ENCODE peak calls at places on chromosomes 12 and 14, in four cellular contexts. L is stomach, N is sigmoid colon, I is transverse colon. V is an unnamed sample.

GRCh38 chr12:41014643-41015020 is 173.5 kb upstream of the PDZRN4 start:
- DNase-seq in N (no peak), L (no peak), I (no peak), V (no peak)

GRCh38 chr14:79424462-79424861 is 786.8 kb downstream of the DIO2 start:
- DNase-seq in I (no peak), L (no peak), N (no peak), V (no peak)

GRCh38 chr14:92645841-92646478 is 102.5 kb downstream of the LGMN start:
- DNase-seq in L (no peak), I (no peak), N (no peak), V (no peak)

GRCh38 chr14:79764288-79764687 is 447.0 kb downstream of the DIO2 start:
- DNase-seq in L (no peak), I (no peak), N (no peak), V (no peak)

GRCh38 chr12:76020281-76020680 is 11.3 kb downstream of the PHLDA1 start:
- DNase-seq in I (peak; percentile 49), L (peak; percentile 35), N (no peak), V (no peak)

GRCh38 chr12:80763874-80764273 is 47.2 kb downstream of the MYF5 start:
- DNase-seq in L (no peak), I (no peak), N (no peak), V (no peak)

GRCh38 chr14:63276492-63277342 is 42.0 kb downstream of the GPHB5 start:
- DNase-seq in L (no peak), I (no peak), N (no peak), V (no peak)

GRCh38 chr12:104551313-104551931 is 94.7 kb downstream of the CHST11 start:
- DNase-seq in L (peak; percentile 32), N (no peak), I (no peak), V (no peak)

GRCh38 chr14:39015360-39015961 is 87.6 kb downstream of the SEC23A start:
- DNase-seq in I (peak; percentile 15), L (no peak), N (no peak), V (no peak)

GRCh38 chr14:76902591-76902990 is 76.4 kb downstream of the LRRC74A start:
- DNase-seq in I (no peak), N (no peak), L (no peak), V (no peak)

GRCh38 chr14:93954900-93955891 is 21.2 kb downstream of the ASB2 start:
- DNase-seq in L (no peak), I (peak; percentile 54), N (no peak), V (no peak)

GRCh38 chr14:92988786-92989755 is 66.1 kb downstream of the CHGA start:
- DNase-seq in L (no peak), N (no peak), I (no peak), V (no peak)

GRCh38 chr14:100810435-100810834 is 15.5 kb upstream of the MEG3 start:
- DNase-seq in I (no peak), N (no peak), L (no peak), V (no peak)
- H3K9me3 ChIP-seq in I (peaks cover 3% of the 10 kb centered on the region), N (no peaks in the 10 kb centered on the region), L (no peaks in the 10 kb centered on the region), V (peaks cover 11% of the 10 kb centered on the region)

GRCh38 chr12:122399592-122400373 is 22.7 kb downstream of the CLIP1 start:
- DNase-seq in I (peak; percentile 55), N (peak; percentile 92), L (peak; percentile 75), V (peak; percentile 91)
- TF ChIP-seq POLR2AphosphoS5 in I (no peak), N (peak; percentile 48), L (peak; percentile 50), V (no peak)

GRCh38 chr12:53208435-53208834 is 1.4 kb upstream of the ITGB7 start:
- DNase-seq in I (no peak), N (peak; percentile 79), L (no peak), V (no peak)
- H3K4me3 ChIP-seq in I (no peak overlapping the region), N (no peak overlapping the region), L (no peak overlapping the region), V (no peak overlapping the region)

GRCh38 chr12:17342381-17342961 is 736.5 kb upstream of the LMO3 start:
- DNase-seq in I (no peak), N (no peak), L (no peak), V (no peak)
- H3K9me3 ChIP-seq in I (no peaks in the 10 kb centered on the region), N (no peaks in the 10 kb centered on the region), L (no peaks in the 10 kb centered on the region), V (no peaks in the 10 kb centered on the region)

DNA sequence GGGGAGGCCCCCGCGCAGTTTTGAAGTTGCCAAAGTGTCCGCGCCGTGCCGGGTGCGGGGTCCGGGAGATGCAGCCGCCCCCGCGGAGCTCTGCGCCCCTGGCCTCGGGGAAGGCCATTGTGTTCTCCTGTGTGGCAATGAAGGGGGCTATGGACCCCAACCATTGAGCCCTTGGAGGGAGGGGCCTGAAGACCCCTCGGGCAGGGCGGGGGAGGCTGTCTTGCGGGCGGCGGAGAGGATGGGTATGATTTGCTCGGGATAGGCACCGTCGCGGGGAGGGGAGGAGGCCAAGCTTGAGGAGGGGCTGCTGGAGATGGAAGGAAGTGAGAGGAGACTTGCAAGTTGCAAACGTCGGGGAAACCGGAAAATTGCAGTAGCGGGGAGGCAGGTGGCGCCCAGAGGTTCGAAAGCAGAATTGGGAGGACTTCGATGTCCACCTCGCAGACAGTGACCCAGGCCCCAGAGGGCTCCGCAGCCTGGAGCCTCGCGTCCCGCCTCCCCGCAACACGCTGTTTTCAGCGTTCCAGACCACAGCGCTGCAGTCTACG is 25.4 kb downstream of the BCL11B start:
- DNase-seq in I (no peak), L (no peak), N (no peak), V (no peak)
- TF ChIP-seq POLR2AphosphoS5 in I (no peak), L (no peak), N (no peak), V (no peak)